ENCODE peak calls at places on chromosome 12, in five cellular contexts. H, Q, O, N and E are unnamed samples.

GRCh38 chr12:108325549-108325948 is 13.6 kb downstream of the CMKLR1 start:
- DNase-seq in H (no peak), Q (no peak), O (no peak), N (no peak), E (no peak)

GRCh38 chr12:86193931-86194330 is 62.3 kb downstream of the MGAT4C start:
- DNase-seq in H (no peak), Q (no peak), O (no peak), N (peak), E (no peak)

GRCh38 chr12:19971396-19971802 is 396.9 kb upstream of the PDE3A start:
- DNase-seq in H (no peak), Q (no peak), O (no peak), N (no peak), E (peak)

GRCh38 chr12:95949801-95950206 is 6.7 kb downstream of the AMDHD1 start:
- DNase-seq in H (no peak), Q (no peak), O (no peak), N (no peak), E (no peak)

GRCh38 chr12:22282283-22282682 is 52.2 kb downstream of the ST8SIA1 start:
- DNase-seq in H (no peak), Q (no peak), O (no peak), N (peak), E (no peak)

GRCh38 chr12:71838231-71838630 is 1.3 kb upstream of the TBC1D15 start:
- DNase-seq in H (no peak), Q (no peak), O (no peak), N (no peak), E (no peak)

GRCh38 chr12:503111-503761 is 43.5 kb downstream of the B4GALNT3 start:
- DNase-seq in H (peak), Q (peak), O (no peak), N (no peak), E (no peak)

GRCh38 chr12:102172436-102172835 is 25.2 kb downstream of the PMCH start:
- DNase-seq in H (no peak), Q (no peak), O (no peak), N (no peak), E (no peak)

GRCh38 chr12:132061641-132062430 is 82.3 kb downstream of the DDX51 start:
- DNase-seq in H (no peak), Q (no peak), O (no peak), N (no peak), E (no peak)

GRCh38 chr12:7693793-7694192 is 1.8 kb downstream of the GDF3 start:
- DNase-seq in H (no peak), Q (no peak), O (no peak), N (no peak), E (no peak)

GRCh38 chr12:114499338-114499737 is 93.4 kb upstream of the TBX5 start:
- DNase-seq in H (no peak), Q (no peak), O (no peak), N (no peak), E (no peak)